ENCODE peak calls at places on chromosomes 5 and 9, in four cellular contexts. Q is HFFc6, G is kidney, A is HuH-7. P is an unnamed sample.

GRCh38 chr5:133907075-133907474 is 61.4 kb downstream of the C5orf15 start:
- DNase-seq in Q (no peak), G (no peak), A (no peak), P (no peak)

GRCh38 chr5:90022711-90023053 is 386.9 kb downstream of the CETN3 start:
- DNase-seq in Q (no peak), G (no peak), A (no peak), P (no peak)

GRCh38 chr9:6007770-6008168 is 7.7 kb downstream of the RANBP6 start:
- DNase-seq in Q (no peak), G (peak), A (peak), P (peak)

GRCh38 chr5:6819521-6819920 is 106.3 kb downstream of the TENT4A start:
- DNase-seq in Q (no peak), G (no peak), A (no peak), P (no peak)

GRCh38 chr9:18060304-18060934 is 413.5 kb upstream of the ADAMTSL1 start:
- DNase-seq in Q (no peak), G (no peak), A (no peak), P (no peak)

GRCh38 chr5:136730426-136730825 is 365.1 kb upstream of the TRPC7 start:
- DNase-seq in Q (no peak), G (no peak), A (no peak), P (no peak)

GRCh38 chr9:104881991-104882555 is 45.9 kb downstream of the ABCA1 start:
- DNase-seq in Q (no peak), G (no peak), A (no peak), P (no peak)

GRCh38 chr5:151755383-151755782 is 3.0 kb downstream of the ATOX1 start:
- DNase-seq in Q (no peak), G (no peak), A (peak), P (peak)

GRCh38 chr9:31908158-31908890 is 476.1 kb upstream of the ACO1 start:
- DNase-seq in Q (peak), G (no peak), A (no peak), P (no peak)

GRCh38 chr5:2752059-2752874 is 790 bp upstream of the IRX2 start:
- DNase-seq in Q (peak), G (peak), A (no peak), P (no peak)

GRCh38 chr5:140366770-140367630 is 7.0 kb downstream of the SLC4A9 start:
- DNase-seq in Q (no peak), G (no peak), A (no peak), P (no peak)

GRCh38 chr9:114302727-114303126 is 20.2 kb upstream of the ORM1 start:
- DNase-seq in Q (no peak), G (peak), A (no peak), P (no peak)

GRCh38 chr9:82031538-82032280 is 43.1 kb downstream of the SPATA31D1 start:
- DNase-seq in Q (peak), G (no peak), A (no peak), P (no peak)

GRCh38 chr5:181028032-181028819 is 11.8 kb upstream of the BTNL9 start:
- DNase-seq in Q (no peak), G (peak), A (no peak), P (no peak)

GRCh38 chr9:11064853-11065252 is 452.1 kb upstream of the PTPRD start:
- DNase-seq in Q (no peak), G (no peak), A (no peak), P (no peak)

GRCh38 chr5:88674262-88675158 is 208.5 kb downstream of the MEF2C start:
- DNase-seq in Q (no peak), G (peak), A (no peak), P (no peak)

GRCh38 chr9:97479496-97480159 is 21.8 kb upstream of the TMOD1 start:
- DNase-seq in Q (no peak), G (no peak), A (no peak), P (no peak)

GRCh38 chr9:20289416-20289815 is 332.9 kb downstream of the MLLT3 start:
- DNase-seq in Q (no peak), G (no peak), A (no peak), P (no peak)

GRCh38 chr5:53478411-53479044 is 1.9 kb upstream of the FST start:
- DNase-seq in Q (peak), G (peak), A (peak), P (no peak)

GRCh38 chr9:131627846-131628820 is 82.8 kb downstream of the PRRT1B start:
- DNase-seq in Q (no peak), G (peak), A (no peak), P (peak)

GRCh38 chr9:17535176-17535575 is 43.7 kb upstream of the SH3GL2 start:
- DNase-seq in Q (no peak), G (no peak), A (no peak), P (no peak)

GRCh38 chr5:140311011-140311467 is 8.1 kb upstream of the PFDN1 start:
- DNase-seq in Q (peak), G (no peak), A (no peak), P (no peak)

GRCh38 chr5:52809884-52810283 is 22.2 kb downstream of the ITGA1 start:
- DNase-seq in Q (peak), G (no peak), A (no peak), P (no peak)

GRCh38 chr5:42944989-42945388 is 95.1 kb downstream of the ANXA2R start:
- DNase-seq in Q (peak), G (no peak), A (no peak), P (no peak)

GRCh38 chr5:368162-369084 is 46.9 kb downstream of the AHRR start:
- DNase-seq in Q (peak), G (peak), A (no peak), P (peak)

GRCh38 chr9:99680191-99680590 is 141.5 kb upstream of the NR4A3 start:
- DNase-seq in Q (peak), G (no peak), A (no peak), P (no peak)

GRCh38 chr5:126066795-126067321 is 356.4 kb upstream of the GRAMD2B start:
- DNase-seq in Q (no peak), G (no peak), A (no peak), P (no peak)

GRCh38 chr5:157540707-157541451 is 34.7 kb downstream of the ADAM19 start:
- DNase-seq in Q (peak), G (peak), A (no peak), P (no peak)

GRCh38 chr5:159096555-159097460 is 2.9 kb downstream of the EBF1 start:
- DNase-seq in Q (no peak), G (peak), A (no peak), P (no peak)

GRCh38 chr9:116391306-116391900 is 237.8 kb downstream of the PAPPA start:
- DNase-seq in Q (peak), G (no peak), A (no peak), P (no peak)

P was measured in right atrium auricular region.